ENCODE peak calls at places on chromosomes 6 and 20, in seven cellular contexts. One of them, this sample, is unnamed.

GRCh38 chr6:16760536-16761468 is at the start of gene ATXN1:
- DNase-seq in adipocyte: peak; percentile 77
- DNase-seq in GM23248: peak; percentile 80
- DNase-seq in ovary: peak; percentile 74
- DNase-seq in H7: peak; percentile 81
- DNase-seq in left ventricle myocardium inferior: peak; percentile 57
- DNase-seq in CD8-positive, alpha-beta memory T cell: peak; percentile 32
- DNase-seq in this sample: peak; percentile 96

GRCh38 chr20:54228841-54229240 is 21.0 kb downstream of the PFDN4 start:
- DNase-seq in adipocyte: peak; percentile 82
- DNase-seq in left ventricle myocardium inferior: no peak
- DNase-seq in CD8-positive, alpha-beta memory T cell: no peak
- DNase-seq in H7: no peak
- DNase-seq in ovary: no peak
- DNase-seq in GM23248: peak; percentile 56
- DNase-seq in this sample: no peak

GRCh38 chr6:396126-396520 is 4.6 kb downstream of the IRF4 start:
- DNase-seq in adipocyte: no peak
- DNase-seq in H7: no peak
- DNase-seq in CD8-positive, alpha-beta memory T cell: no peak
- DNase-seq in ovary: no peak
- DNase-seq in GM23248: no peak
- DNase-seq in left ventricle myocardium inferior: no peak
- DNase-seq in this sample: peak; percentile 58

GRCh38 chr20:44357020-44357419 is 1.5 kb downstream of the HNF4A start:
- DNase-seq in H7: no peak
- DNase-seq in ovary: no peak
- DNase-seq in GM23248: no peak
- DNase-seq in left ventricle myocardium inferior: no peak
- DNase-seq in adipocyte: no peak
- DNase-seq in CD8-positive, alpha-beta memory T cell: no peak
- DNase-seq in this sample: no peak

GRCh38 chr6:141183368-141183767 is 949.4 kb upstream of the GJE1 start:
- DNase-seq in H7: no peak
- DNase-seq in left ventricle myocardium inferior: no peak
- DNase-seq in adipocyte: no peak
- DNase-seq in CD8-positive, alpha-beta memory T cell: no peak
- DNase-seq in ovary: no peak
- DNase-seq in GM23248: no peak
- DNase-seq in this sample: no peak

GRCh38 chr6:28683945-28684538 is 158.4 kb downstream of the GPX5 start:
- DNase-seq in H7: peak; percentile 46
- DNase-seq in ovary: no peak
- DNase-seq in adipocyte: peak; percentile 78
- DNase-seq in GM23248: peak; percentile 73
- DNase-seq in left ventricle myocardium inferior: no peak
- DNase-seq in CD8-positive, alpha-beta memory T cell: no peak
- DNase-seq in this sample: peak; percentile 63

GRCh38 chr6:148509789-148510581 is 167.3 kb downstream of the SASH1 start:
- DNase-seq in H7: no peak
- DNase-seq in GM23248: peak; percentile 98
- DNase-seq in left ventricle myocardium inferior: peak; percentile 71
- DNase-seq in ovary: no peak
- DNase-seq in adipocyte: peak; percentile 97
- DNase-seq in CD8-positive, alpha-beta memory T cell: no peak
- DNase-seq in this sample: no peak

GRCh38 chr6:28485482-28485881 is 30.1 kb downstream of the GPX6 start:
- DNase-seq in GM23248: no peak
- DNase-seq in H7: no peak
- DNase-seq in left ventricle myocardium inferior: no peak
- DNase-seq in ovary: no peak
- DNase-seq in adipocyte: no peak
- DNase-seq in CD8-positive, alpha-beta memory T cell: no peak
- DNase-seq in this sample: no peak

GRCh38 chr6:89197141-89197540 is 20.0 kb downstream of the GABRR1 start:
- DNase-seq in left ventricle myocardium inferior: no peak
- DNase-seq in ovary: no peak
- DNase-seq in GM23248: no peak
- DNase-seq in adipocyte: no peak
- DNase-seq in CD8-positive, alpha-beta memory T cell: no peak
- DNase-seq in H7: no peak
- DNase-seq in this sample: no peak

GRCh38 chr6:47034421-47034820 is 7.7 kb downstream of the ADGRF1 start:
- DNase-seq in ovary: no peak
- DNase-seq in H7: no peak
- DNase-seq in left ventricle myocardium inferior: no peak
- DNase-seq in adipocyte: peak; percentile 3
- DNase-seq in GM23248: no peak
- DNase-seq in CD8-positive, alpha-beta memory T cell: no peak
- DNase-seq in this sample: no peak

DNA sequence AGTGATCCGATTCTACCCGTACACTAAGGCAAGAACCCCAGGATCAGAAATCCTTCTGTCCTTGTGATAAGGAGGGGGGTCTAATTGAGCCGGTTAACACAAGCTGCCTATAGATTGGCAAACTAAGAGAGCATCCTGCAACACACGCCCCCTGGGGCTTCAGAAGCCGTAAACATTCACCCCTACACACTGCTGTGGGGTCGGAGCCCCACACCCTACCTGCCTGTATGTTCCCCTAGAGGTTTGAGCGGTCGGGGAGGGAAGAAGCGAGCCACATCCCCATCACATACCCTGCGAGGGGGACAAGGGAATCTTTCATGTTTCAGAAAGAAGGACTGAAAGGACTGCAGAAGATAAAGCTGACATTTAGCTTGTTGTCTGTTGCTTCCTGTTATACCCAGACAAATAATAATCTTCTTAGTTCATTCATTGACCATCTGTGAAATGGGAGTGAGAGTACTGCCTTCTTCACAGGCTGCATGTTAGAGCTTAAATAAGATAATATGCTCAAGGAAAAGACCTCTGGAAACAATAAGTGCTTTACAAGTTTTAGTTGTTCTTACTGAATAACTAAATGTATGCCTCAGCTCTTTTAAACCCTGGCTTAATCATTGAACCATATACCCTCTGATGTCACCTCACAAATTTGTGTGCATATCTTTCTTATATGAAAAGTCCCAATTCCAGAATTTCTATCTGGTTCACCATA is 74.2 kb upstream of the RNF217 start:
- DNase-seq in adipocyte: no peak
- DNase-seq in ovary: no peak
- DNase-seq in CD8-positive, alpha-beta memory T cell: no peak
- DNase-seq in left ventricle myocardium inferior: no peak
- DNase-seq in H7: peak; percentile 10
- DNase-seq in GM23248: peak; percentile 2
- DNase-seq in this sample: no peak
- H3K4me3 ChIP-seq in adipocyte: no peak overlapping the region
- H3K4me3 ChIP-seq in ovary: no peak overlapping the region
- H3K4me3 ChIP-seq in CD8-positive, alpha-beta memory T cell: no peak overlapping the region
- H3K4me3 ChIP-seq in left ventricle myocardium inferior: no peak overlapping the region
- H3K4me3 ChIP-seq in H7: no peak overlapping the region
- H3K4me3 ChIP-seq in GM23248: no peak overlapping the region
- H3K4me3 ChIP-seq in this sample: no peak overlapping the region

GRCh38 chr20:1338801-1339200 is 9.9 kb upstream of the SDCBP2 start:
- DNase-seq in GM23248: peak; percentile 33
- DNase-seq in ovary: no peak
- DNase-seq in CD8-positive, alpha-beta memory T cell: no peak
- DNase-seq in adipocyte: no peak
- DNase-seq in left ventricle myocardium inferior: no peak
- DNase-seq in H7: no peak
- DNase-seq in this sample: peak; percentile 59

GRCh38 chr20:1335961-1336698 is 7.2 kb upstream of the SDCBP2 start:
- DNase-seq in CD8-positive, alpha-beta memory T cell: no peak
- DNase-seq in GM23248: peak; percentile 22
- DNase-seq in adipocyte: no peak
- DNase-seq in left ventricle myocardium inferior: no peak
- DNase-seq in ovary: no peak
- DNase-seq in H7: no peak
- DNase-seq in this sample: peak; percentile 35

GRCh38 chr20:1336699-1337387 is 7.9 kb upstream of the SDCBP2 start:
- DNase-seq in H7: no peak
- DNase-seq in adipocyte: no peak
- DNase-seq in left ventricle myocardium inferior: peak; percentile 84
- DNase-seq in CD8-positive, alpha-beta memory T cell: no peak
- DNase-seq in ovary: peak; percentile 72
- DNase-seq in GM23248: peak; percentile 56
- DNase-seq in this sample: peak; percentile 25

GRCh38 chr20:1337441-1337840 is 8.5 kb upstream of the SDCBP2 start:
- DNase-seq in H7: no peak
- DNase-seq in adipocyte: no peak
- DNase-seq in GM23248: no peak
- DNase-seq in left ventricle myocardium inferior: no peak
- DNase-seq in ovary: no peak
- DNase-seq in CD8-positive, alpha-beta memory T cell: no peak
- DNase-seq in this sample: no peak

DNA sequence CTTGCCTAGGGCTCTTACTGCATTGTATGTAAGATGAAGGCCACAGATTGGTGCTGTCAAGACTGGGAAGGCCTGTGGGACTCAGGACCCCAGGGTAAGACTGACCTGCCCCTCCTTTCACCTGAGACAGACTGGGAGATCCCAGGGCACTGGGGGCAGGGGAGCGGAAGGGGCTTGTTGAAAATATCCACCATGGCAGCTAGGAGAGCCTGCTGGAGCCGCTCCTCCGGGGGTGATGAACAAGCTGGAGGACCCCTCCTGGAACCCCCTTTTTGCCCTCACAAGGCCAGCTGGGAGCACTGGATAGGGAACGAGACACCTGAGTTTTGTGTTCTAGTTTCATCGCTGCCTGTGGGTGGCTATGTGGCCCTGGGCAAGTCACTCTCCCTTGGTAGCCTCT is 9.2 kb upstream of the SDCBP2 start:
- DNase-seq in H7: no peak
- DNase-seq in adipocyte: no peak
- DNase-seq in GM23248: no peak
- DNase-seq in left ventricle myocardium inferior: no peak
- DNase-seq in CD8-positive, alpha-beta memory T cell: no peak
- DNase-seq in ovary: no peak
- DNase-seq in this sample: no peak
- H3K4me3 ChIP-seq in H7: no peak overlapping the region
- H3K4me3 ChIP-seq in adipocyte: no peak overlapping the region
- H3K4me3 ChIP-seq in GM23248: no peak overlapping the region
- H3K4me3 ChIP-seq in left ventricle myocardium inferior: no peak overlapping the region
- H3K4me3 ChIP-seq in CD8-positive, alpha-beta memory T cell: no peak overlapping the region
- H3K4me3 ChIP-seq in ovary: no peak overlapping the region
- H3K4me3 ChIP-seq in this sample: no peak overlapping the region

GRCh38 chr20:26134606-26135005 is 438.0 kb upstream of the ZNF337 start:
- DNase-seq in H7: no peak
- DNase-seq in ovary: no peak
- DNase-seq in adipocyte: no peak
- DNase-seq in GM23248: no peak
- DNase-seq in CD8-positive, alpha-beta memory T cell: no peak
- DNase-seq in left ventricle myocardium inferior: no peak
- DNase-seq in this sample: no peak

GRCh38 chr20:26135325-26136110 is 438.9 kb upstream of the ZNF337 start:
- DNase-seq in GM23248: no peak
- DNase-seq in adipocyte: no peak
- DNase-seq in H7: no peak
- DNase-seq in ovary: no peak
- DNase-seq in left ventricle myocardium inferior: no peak
- DNase-seq in CD8-positive, alpha-beta memory T cell: no peak
- DNase-seq in this sample: no peak
- H3K4me3 ChIP-seq in GM23248: no peak overlapping the region
- H3K4me3 ChIP-seq in adipocyte: no peak overlapping the region
- H3K4me3 ChIP-seq in H7: no peak overlapping the region
- H3K4me3 ChIP-seq in ovary: no peak overlapping the region
- H3K4me3 ChIP-seq in left ventricle myocardium inferior: no peak overlapping the region
- H3K4me3 ChIP-seq in CD8-positive, alpha-beta memory T cell: no peak overlapping the region
- H3K4me3 ChIP-seq in this sample: no peak overlapping the region

DNA sequence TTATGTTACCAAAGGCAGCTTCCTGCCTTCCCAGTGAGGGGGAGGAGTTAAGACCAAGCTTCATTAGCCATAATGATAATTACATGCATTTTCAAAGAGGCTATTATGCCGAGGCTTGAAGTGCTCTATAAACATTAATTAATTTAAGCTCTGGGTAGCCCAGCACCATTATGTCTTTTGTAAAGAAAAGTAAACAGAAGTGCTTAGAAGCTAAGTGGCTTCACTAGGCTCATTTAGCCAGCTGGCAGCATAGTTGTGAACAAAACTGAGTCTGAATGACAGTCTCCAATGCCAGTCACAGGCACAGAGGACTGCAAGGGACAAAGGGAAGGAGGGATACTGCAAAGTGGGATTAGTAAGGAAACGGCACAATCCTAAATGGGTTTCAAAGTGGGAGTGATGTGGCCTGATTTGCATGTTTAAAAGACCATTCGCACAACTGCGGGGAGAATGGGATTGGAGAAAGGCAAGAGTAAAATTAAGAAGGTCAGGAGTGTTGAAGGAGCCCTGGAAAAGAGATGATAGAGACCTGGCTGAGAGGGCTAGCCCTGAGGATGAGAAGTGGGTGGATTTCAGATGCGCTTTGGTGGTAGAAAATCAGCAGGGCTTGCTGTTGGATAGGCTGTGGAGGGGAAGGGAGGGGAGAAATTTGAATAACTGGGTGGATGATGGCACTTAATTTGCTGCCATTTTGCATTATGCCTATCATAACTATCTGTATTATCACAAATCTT is 20.1 kb upstream of the ISM1 start:
- DNase-seq in ovary: no peak
- DNase-seq in H7: no peak
- DNase-seq in adipocyte: no peak
- DNase-seq in CD8-positive, alpha-beta memory T cell: no peak
- DNase-seq in left ventricle myocardium inferior: no peak
- DNase-seq in GM23248: no peak
- DNase-seq in this sample: no peak
- H3K4me3 ChIP-seq in ovary: no peak overlapping the region
- H3K4me3 ChIP-seq in H7: no peak overlapping the region
- H3K4me3 ChIP-seq in adipocyte: no peak overlapping the region
- H3K4me3 ChIP-seq in CD8-positive, alpha-beta memory T cell: no peak overlapping the region
- H3K4me3 ChIP-seq in left ventricle myocardium inferior: no peak overlapping the region
- H3K4me3 ChIP-seq in GM23248: no peak overlapping the region
- H3K4me3 ChIP-seq in this sample: no peak overlapping the region

GRCh38 chr20:51495921-51496545 is 46.5 kb downstream of the NFATC2 start:
- DNase-seq in ovary: peak; percentile 9
- DNase-seq in H7: no peak
- DNase-seq in adipocyte: peak; percentile 62
- DNase-seq in left ventricle myocardium inferior: no peak
- DNase-seq in GM23248: peak; percentile 6
- DNase-seq in CD8-positive, alpha-beta memory T cell: no peak
- DNase-seq in this sample: no peak

GRCh38 chr20:51498765-51499540 is 43.6 kb downstream of the NFATC2 start:
- DNase-seq in ovary: no peak
- DNase-seq in CD8-positive, alpha-beta memory T cell: no peak
- DNase-seq in adipocyte: no peak
- DNase-seq in GM23248: no peak
- DNase-seq in left ventricle myocardium inferior: no peak
- DNase-seq in H7: no peak
- DNase-seq in this sample: no peak

GRCh38 chr20:51497542-51498467 is 44.7 kb downstream of the NFATC2 start:
- DNase-seq in ovary: no peak
- DNase-seq in GM23248: peak; percentile 43
- DNase-seq in CD8-positive, alpha-beta memory T cell: peak; percentile 43
- DNase-seq in H7: no peak
- DNase-seq in left ventricle myocardium inferior: no peak
- DNase-seq in adipocyte: peak; percentile 43
- DNase-seq in this sample: peak; percentile 95

GRCh38 chr20:51494241-51495110 is 48.0 kb downstream of the NFATC2 start:
- DNase-seq in ovary: peak; percentile 13
- DNase-seq in adipocyte: no peak
- DNase-seq in H7: no peak
- DNase-seq in GM23248: no peak
- DNase-seq in CD8-positive, alpha-beta memory T cell: peak; percentile 37
- DNase-seq in left ventricle myocardium inferior: no peak
- DNase-seq in this sample: peak; percentile 88

GRCh38 chr20:51496964-51497363 is 45.6 kb downstream of the NFATC2 start:
- DNase-seq in H7: no peak
- DNase-seq in adipocyte: no peak
- DNase-seq in left ventricle myocardium inferior: no peak
- DNase-seq in GM23248: no peak
- DNase-seq in ovary: peak; percentile 15
- DNase-seq in CD8-positive, alpha-beta memory T cell: no peak
- DNase-seq in this sample: no peak
- H3K4me3 ChIP-seq in H7: no peak overlapping the region
- H3K4me3 ChIP-seq in adipocyte: no peak overlapping the region
- H3K4me3 ChIP-seq in left ventricle myocardium inferior: no peak overlapping the region
- H3K4me3 ChIP-seq in GM23248: no peak overlapping the region
- H3K4me3 ChIP-seq in ovary: no peak overlapping the region
- H3K4me3 ChIP-seq in CD8-positive, alpha-beta memory T cell: peak overlapping the region; percentile 49
- H3K4me3 ChIP-seq in this sample: no peak overlapping the region